ENCODE peak calls at places on chromosome 15, in eight cellular contexts. P is cardiac muscle cell; Z is left ventricle myocardium inferior; E is neural progenitor cell; O is Caco-2; G is OCI-LY7; F is body of pancreas; X is naive thymus-derived CD4-positive, alpha-beta T cell. K is an unnamed sample.
A peak's percentile ranks its signal among the peaks of the same experiment; 100 is the strongest.

GRCh38 chr15:72203507-72203837 is 5.9 kb upstream of the GRAMD2A start:
- DNase-seq in P (peak; percentile 91), F (peak; percentile 55), Z (peak; percentile 77), O (no peak), E (no peak), X (no peak), G (no peak), K (no peak)

GRCh38 chr15:86611392-86612040 is 531.8 kb downstream of the AGBL1 start:
- DNase-seq in X (no peak), Z (no peak), O (no peak), E (no peak), G (no peak), P (no peak), F (no peak), K (no peak)

GRCh38 chr15:73941044-73941443 is 14.8 kb downstream of the LOXL1 start:
- DNase-seq in F (no peak), X (no peak), P (peak; percentile 84), E (no peak), O (no peak), Z (peak; percentile 12), G (no peak), K (no peak)

GRCh38 chr15:92624401-92624991 is 31.1 kb downstream of the FAM174B start:
- DNase-seq in O (no peak), Z (peak; percentile 72), X (no peak), E (peak; percentile 24), F (peak; percentile 73), P (peak; percentile 46), G (no peak), K (no peak)

GRCh38 chr15:28103402-28103801 is 4.3 kb upstream of the OCA2 start:
- DNase-seq in P (no peak), Z (no peak), X (no peak), O (no peak), E (no peak), F (no peak), G (no peak), K (no peak)

GRCh38 chr15:62606376-62607164 is 436.0 kb upstream of the TPM1 start:
- DNase-seq in F (no peak), E (no peak), G (no peak), Z (no peak), P (peak; percentile 97), O (no peak), X (no peak), K (no peak)

GRCh38 chr15:51126842-51127241 is 32.1 kb upstream of the TNFAIP8L3 start:
- DNase-seq in F (no peak), G (no peak), P (no peak), Z (no peak), E (no peak), X (no peak), O (no peak), K (no peak)

GRCh38 chr15:68734352-68734751 is 86.3 kb downstream of the ANP32A start:
- DNase-seq in X (no peak), O (no peak), G (no peak), F (no peak), Z (no peak), E (no peak), P (no peak), K (no peak)

GRCh38 chr15:78072080-78072892 is 5.2 kb downstream of the TBC1D2B start:
- DNase-seq in E (no peak), Z (no peak), P (peak; percentile 86), G (no peak), O (no peak), F (no peak), X (peak; percentile 74), K (peak; percentile 62)

GRCh38 chr15:92662797-92663196 is 7.2 kb upstream of the FAM174B start:
- DNase-seq in O (no peak), P (no peak), E (no peak), F (no peak), X (no peak), Z (no peak), G (no peak), K (no peak)

GRCh38 chr15:34802371-34802770 is 7.0 kb upstream of the ACTC1 start:
- DNase-seq in X (no peak), F (no peak), E (no peak), Z (no peak), O (no peak), P (no peak), G (no peak), K (no peak)

GRCh38 chr15:75067123-75067854 is 43.9 kb downstream of the PPCDC start:
- DNase-seq in Z (no peak), X (peak; percentile 11), F (no peak), G (no peak), O (no peak), E (no peak), P (peak; percentile 63), K (no peak)

GRCh38 chr15:78873796-78874761 is 1.4 kb downstream of the MORF4L1 start:
- DNase-seq in O (peak; percentile 26), E (peak; percentile 32), F (peak; percentile 43), G (peak; percentile 44), Z (no peak), X (peak; percentile 41), P (no peak), K (peak; percentile 95)

GRCh38 chr15:48059786-48060185 is 61.0 kb upstream of the SLC24A5 start:
- DNase-seq in X (no peak), E (no peak), Z (peak; percentile 27), P (peak; percentile 29), G (no peak), O (no peak), F (peak; percentile 45), K (no peak)

GRCh38 chr15:80595391-80595790 is 99.7 kb upstream of the ABHD17C start:
- DNase-seq in F (peak; percentile 25), E (no peak), Z (no peak), X (no peak), O (no peak), P (peak; percentile 32), G (no peak), K (no peak)

GRCh38 chr15:76470691-76471090 is 134.1 kb downstream of the ISL2 start:
- DNase-seq in X (no peak), E (no peak), Z (no peak), G (no peak), O (no peak), F (no peak), P (peak; percentile 34), K (no peak)

GRCh38 chr15:79067434-79067833 is 23.1 kb downstream of the RASGRF1 start:
- DNase-seq in G (no peak), O (peak; percentile 5), P (no peak), F (peak; percentile 20), E (no peak), X (no peak), Z (no peak), K (no peak)

GRCh38 chr15:48748535-48748934 is 62.3 kb downstream of the CEP152 start:
- DNase-seq in P (peak; percentile 30), Z (no peak), X (no peak), G (no peak), F (no peak), O (no peak), E (no peak), K (no peak)

GRCh38 chr15:29685156-29686078 is 136.9 kb downstream of the TJP1 start:
- DNase-seq in O (no peak), X (no peak), G (no peak), Z (no peak), F (no peak), P (peak; percentile 34), E (no peak), K (no peak)

GRCh38 chr15:57782731-57783130 is 76.2 kb downstream of the POLR2M start:
- DNase-seq in O (no peak), E (no peak), X (no peak), F (no peak), Z (no peak), G (no peak), P (no peak), K (no peak)

GRCh38 chr15:59281699-59282098 is 75.1 kb downstream of the LDHAL6B start:
- DNase-seq in E (no peak), G (no peak), Z (no peak), X (no peak), P (no peak), O (no peak), F (no peak), K (no peak)
- H3K4me1 ChIP-seq in E (no peaks in the 10 kb centered on the region), G (no peaks in the 10 kb centered on the region), Z (peaks cover 13% of the 10 kb centered on the region), X (no peaks in the 10 kb centered on the region), P (no peaks in the 10 kb centered on the region), O (peaks cover 33% of the 10 kb centered on the region), F (peaks cover 10% of the 10 kb centered on the region), K (no peaks in the 10 kb centered on the region)

DNA sequence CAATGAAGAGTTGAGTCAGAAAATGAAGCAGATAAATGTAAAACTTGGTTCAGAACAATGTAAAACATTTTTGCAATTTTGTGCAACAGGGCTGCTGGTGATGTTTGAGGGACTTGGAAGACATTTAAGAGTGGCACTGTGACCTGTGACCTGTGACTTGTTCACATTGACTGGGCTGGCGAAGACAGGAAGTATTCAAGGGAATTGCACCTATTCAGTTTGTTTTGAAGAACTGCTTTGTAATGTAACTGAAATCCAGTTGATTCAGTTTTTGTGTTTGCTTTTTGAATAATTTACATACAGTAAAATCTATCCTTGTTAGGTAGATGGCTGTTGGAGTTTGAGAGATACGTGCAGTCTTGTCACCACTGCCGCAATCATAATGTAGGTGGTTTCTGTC is 35.4 kb downstream of the MCTP2 start:
- DNase-seq in E (no peak), O (no peak), Z (no peak), P (no peak), G (peak; percentile 45), F (no peak), X (no peak), K (no peak)
- H3K4me1 ChIP-seq in E (no peaks in the 10 kb centered on the region), O (no peaks in the 10 kb centered on the region), Z (no peaks in the 10 kb centered on the region), P (no peaks in the 10 kb centered on the region), G (peaks cover 79% of the 10 kb centered on the region), F (peaks cover 8% of the 10 kb centered on the region), X (peaks cover 18% of the 10 kb centered on the region), K (no peaks in the 10 kb centered on the region)

DNA sequence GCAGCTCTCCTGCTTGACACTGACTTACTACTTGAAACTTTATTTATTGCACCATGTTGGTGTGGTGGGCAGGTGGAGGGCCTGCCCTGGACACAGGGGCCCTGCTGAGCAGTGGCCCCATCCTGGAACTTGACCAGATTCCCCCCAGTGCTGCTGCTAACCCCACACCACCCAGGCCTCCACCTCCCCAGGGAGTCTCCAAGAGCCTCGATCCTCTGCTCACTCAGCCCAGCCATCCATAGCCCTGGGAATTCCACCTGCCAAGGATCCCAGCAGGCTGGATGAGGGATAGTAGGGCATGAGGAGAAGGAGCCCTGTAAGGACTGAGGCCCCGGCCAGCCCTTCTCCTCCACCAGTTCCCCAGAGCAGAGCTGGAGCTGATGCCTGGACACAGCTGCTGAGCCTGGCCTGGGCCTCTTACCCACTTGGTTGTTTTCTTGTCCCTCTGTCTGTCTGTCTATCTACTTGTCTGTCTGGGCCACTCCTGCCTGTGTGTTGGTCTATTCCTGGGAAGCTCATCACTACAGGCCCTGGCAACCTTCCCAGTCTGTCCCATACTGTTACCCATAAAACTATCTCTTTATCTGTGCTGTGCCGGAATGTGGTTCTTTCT is 2.8 kb downstream of the CHAC1 start:
- DNase-seq in Z (no peak), F (peak; percentile 14), G (no peak), P (no peak), E (no peak), X (no peak), O (no peak), K (no peak)
- H3K4me1 ChIP-seq in Z (peaks cover 54% of the 10 kb centered on the region), F (peaks cover 59% of the 10 kb centered on the region), G (peaks cover 26% of the 10 kb centered on the region), P (no peaks in the 10 kb centered on the region), E (peaks cover 13% of the 10 kb centered on the region), X (peaks cover 10% of the 10 kb centered on the region), O (no peaks in the 10 kb centered on the region), K (peaks cover 22% of the 10 kb centered on the region)

DNA sequence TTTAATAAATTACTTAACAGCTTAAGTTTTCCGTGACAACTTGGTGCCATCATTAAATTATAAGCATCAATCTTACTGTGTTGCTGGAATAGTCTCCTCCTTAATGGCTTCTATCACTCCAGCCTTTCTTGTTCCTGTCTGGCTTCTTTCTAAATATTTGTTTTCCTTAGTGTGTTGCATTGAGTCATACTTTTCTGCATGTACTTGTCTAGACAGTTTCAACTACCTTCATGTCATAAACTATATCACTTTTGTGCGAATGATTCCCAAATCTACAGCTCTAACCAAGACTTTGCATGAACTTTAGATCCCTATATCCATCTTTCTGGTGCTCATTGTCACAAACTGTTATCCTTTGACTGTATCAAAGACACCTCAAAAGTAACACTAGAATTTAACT is 78.4 kb downstream of the AKAP13 start:
- DNase-seq in P (no peak), F (no peak), Z (no peak), G (no peak), O (no peak), X (no peak), E (no peak), K (no peak)
- H3K4me1 ChIP-seq in P (peaks cover 32% of the 10 kb centered on the region), F (peaks cover 3% of the 10 kb centered on the region), Z (peaks cover 97% of the 10 kb centered on the region), G (peaks cover 95% of the 10 kb centered on the region), O (peaks cover 29% of the 10 kb centered on the region), X (peaks cover 6% of the 10 kb centered on the region), E (peaks cover 36% of the 10 kb centered on the region), K (peaks cover 19% of the 10 kb centered on the region)